ENCODE peak calls at places on chromosomes 3 and 15, in eight cellular contexts. One of them, this sample, is unnamed.

GRCh38 chr3:152836269-152836668 is 1.3 kb downstream of the P2RY1 start:
- DNase-seq in thoracic aorta: no peak
- DNase-seq in left ventricle myocardium inferior: no peak
- DNase-seq in tibial artery: no peak
- DNase-seq in CD4-positive, alpha-beta T cell: no peak
- DNase-seq in adrenal gland: no peak
- DNase-seq in cardiac fibroblast: no peak
- DNase-seq in neural progenitor cell: peak; percentile 7
- DNase-seq in this sample: no peak

GRCh38 chr3:63933459-63933858 is 21.3 kb upstream of the SCAANT1 start:
- DNase-seq in thoracic aorta: no peak
- DNase-seq in left ventricle myocardium inferior: no peak
- DNase-seq in tibial artery: no peak
- DNase-seq in CD4-positive, alpha-beta T cell: no peak
- DNase-seq in adrenal gland: no peak
- DNase-seq in cardiac fibroblast: no peak
- DNase-seq in neural progenitor cell: no peak
- DNase-seq in this sample: no peak

GRCh38 chr3:60652829-60653228 is 598.4 kb downstream of the FHIT start:
- DNase-seq in thoracic aorta: no peak
- DNase-seq in left ventricle myocardium inferior: no peak
- DNase-seq in tibial artery: no peak
- DNase-seq in CD4-positive, alpha-beta T cell: no peak
- DNase-seq in adrenal gland: no peak
- DNase-seq in cardiac fibroblast: no peak
- DNase-seq in neural progenitor cell: no peak
- DNase-seq in this sample: no peak

GRCh38 chr3:149363053-149363452 is 14.4 kb downstream of the TM4SF1 start:
- DNase-seq in thoracic aorta: no peak
- DNase-seq in left ventricle myocardium inferior: no peak
- DNase-seq in tibial artery: no peak
- DNase-seq in CD4-positive, alpha-beta T cell: no peak
- DNase-seq in adrenal gland: no peak
- DNase-seq in cardiac fibroblast: no peak
- DNase-seq in neural progenitor cell: no peak
- DNase-seq in this sample: no peak

GRCh38 chr15:57610130-57610529 is 18.4 kb downstream of the MYZAP start:
- DNase-seq in thoracic aorta: no peak
- DNase-seq in left ventricle myocardium inferior: peak; percentile 73
- DNase-seq in tibial artery: no peak
- DNase-seq in CD4-positive, alpha-beta T cell: no peak
- DNase-seq in adrenal gland: peak; percentile 85
- DNase-seq in cardiac fibroblast: peak; percentile 31
- DNase-seq in neural progenitor cell: no peak
- DNase-seq in this sample: peak; percentile 92

GRCh38 chr3:144636833-144637232 is 665.2 kb downstream of the DIPK2A start:
- DNase-seq in thoracic aorta: no peak
- DNase-seq in left ventricle myocardium inferior: no peak
- DNase-seq in tibial artery: no peak
- DNase-seq in CD4-positive, alpha-beta T cell: no peak
- DNase-seq in adrenal gland: no peak
- DNase-seq in cardiac fibroblast: no peak
- DNase-seq in neural progenitor cell: peak; percentile 62
- DNase-seq in this sample: no peak

GRCh38 chr3:120449701-120450216 is 1.0 kb downstream of the FSTL1 start:
- DNase-seq in thoracic aorta: no peak
- DNase-seq in left ventricle myocardium inferior: no peak
- DNase-seq in tibial artery: no peak
- DNase-seq in CD4-positive, alpha-beta T cell: no peak
- DNase-seq in adrenal gland: no peak
- DNase-seq in cardiac fibroblast: peak; percentile 68
- DNase-seq in neural progenitor cell: peak; percentile 24
- DNase-seq in this sample: peak; percentile 18

GRCh38 chr3:133837487-133838295 is 32.1 kb downstream of the SRPRB start:
- DNase-seq in thoracic aorta: no peak
- DNase-seq in left ventricle myocardium inferior: no peak
- DNase-seq in tibial artery: no peak
- DNase-seq in CD4-positive, alpha-beta T cell: no peak
- DNase-seq in adrenal gland: no peak
- DNase-seq in cardiac fibroblast: no peak
- DNase-seq in neural progenitor cell: no peak
- DNase-seq in this sample: no peak

GRCh38 chr3:111936191-111936841 is 42.5 kb upstream of the ABHD10 start:
- DNase-seq in thoracic aorta: no peak
- DNase-seq in left ventricle myocardium inferior: no peak
- DNase-seq in tibial artery: no peak
- DNase-seq in CD4-positive, alpha-beta T cell: no peak
- DNase-seq in adrenal gland: no peak
- DNase-seq in cardiac fibroblast: peak; percentile 66
- DNase-seq in neural progenitor cell: no peak
- DNase-seq in this sample: no peak

GRCh38 chr3:67290424-67290823 is 292.3 kb downstream of the KBTBD8 start:
- DNase-seq in thoracic aorta: no peak
- DNase-seq in left ventricle myocardium inferior: no peak
- DNase-seq in tibial artery: no peak
- DNase-seq in CD4-positive, alpha-beta T cell: no peak
- DNase-seq in adrenal gland: no peak
- DNase-seq in cardiac fibroblast: no peak
- DNase-seq in neural progenitor cell: no peak
- DNase-seq in this sample: no peak

GRCh38 chr3:37974121-37974927 is 16.3 kb upstream of the VILL start:
- DNase-seq in thoracic aorta: no peak
- DNase-seq in left ventricle myocardium inferior: peak; percentile 46
- DNase-seq in tibial artery: peak; percentile 66
- DNase-seq in CD4-positive, alpha-beta T cell: peak; percentile 57
- DNase-seq in adrenal gland: peak; percentile 65
- DNase-seq in cardiac fibroblast: peak; percentile 77
- DNase-seq in neural progenitor cell: peak; percentile 84
- DNase-seq in this sample: no peak

GRCh38 chr3:159616234-159616825 is 372.3 kb upstream of the IL12A start:
- DNase-seq in thoracic aorta: no peak
- DNase-seq in left ventricle myocardium inferior: peak; percentile 31
- DNase-seq in tibial artery: no peak
- DNase-seq in CD4-positive, alpha-beta T cell: no peak
- DNase-seq in adrenal gland: peak; percentile 18
- DNase-seq in cardiac fibroblast: peak; percentile 64
- DNase-seq in neural progenitor cell: peak; percentile 40
- DNase-seq in this sample: no peak

GRCh38 chr3:183061431-183062172 is 37.7 kb downstream of the MCCC1 start:
- DNase-seq in thoracic aorta: no peak
- DNase-seq in left ventricle myocardium inferior: no peak
- DNase-seq in tibial artery: no peak
- DNase-seq in CD4-positive, alpha-beta T cell: no peak
- DNase-seq in adrenal gland: no peak
- DNase-seq in cardiac fibroblast: peak; percentile 8
- DNase-seq in neural progenitor cell: no peak
- DNase-seq in this sample: no peak

GRCh38 chr3:189337672-189338071 is 165.9 kb downstream of the TPRG1 start:
- DNase-seq in thoracic aorta: no peak
- DNase-seq in left ventricle myocardium inferior: no peak
- DNase-seq in tibial artery: no peak
- DNase-seq in CD4-positive, alpha-beta T cell: no peak
- DNase-seq in adrenal gland: no peak
- DNase-seq in cardiac fibroblast: no peak
- DNase-seq in neural progenitor cell: no peak
- DNase-seq in this sample: no peak
- TF ChIP-seq CTCF in thoracic aorta: no peak
- TF ChIP-seq CTCF in left ventricle myocardium inferior: no peak
- TF ChIP-seq CTCF in tibial artery: no peak
- TF ChIP-seq CTCF in CD4-positive, alpha-beta T cell: no peak
- TF ChIP-seq CTCF in adrenal gland: no peak
- TF ChIP-seq CTCF in cardiac fibroblast: no peak
- TF ChIP-seq CTCF in neural progenitor cell: no peak
- TF ChIP-seq CTCF in this sample: no peak

GRCh38 chr15:76032046-76032445 is 19.8 kb upstream of the NRG4 start:
- DNase-seq in thoracic aorta: no peak
- DNase-seq in left ventricle myocardium inferior: no peak
- DNase-seq in tibial artery: no peak
- DNase-seq in CD4-positive, alpha-beta T cell: no peak
- DNase-seq in adrenal gland: no peak
- DNase-seq in cardiac fibroblast: no peak
- DNase-seq in neural progenitor cell: no peak
- DNase-seq in this sample: no peak

GRCh38 chr15:76033438-76033837 is 21.2 kb upstream of the NRG4 start:
- DNase-seq in thoracic aorta: no peak
- DNase-seq in left ventricle myocardium inferior: no peak
- DNase-seq in tibial artery: no peak
- DNase-seq in CD4-positive, alpha-beta T cell: no peak
- DNase-seq in adrenal gland: no peak
- DNase-seq in cardiac fibroblast: no peak
- DNase-seq in neural progenitor cell: no peak
- DNase-seq in this sample: no peak

GRCh38 chr15:76038512-76038911 is 21.3 kb upstream of the TMEM266 start:
- DNase-seq in thoracic aorta: no peak
- DNase-seq in left ventricle myocardium inferior: no peak
- DNase-seq in tibial artery: no peak
- DNase-seq in CD4-positive, alpha-beta T cell: no peak
- DNase-seq in adrenal gland: no peak
- DNase-seq in cardiac fibroblast: no peak
- DNase-seq in neural progenitor cell: no peak
- DNase-seq in this sample: no peak

GRCh38 chr15:76034111-76034510 is 21.9 kb upstream of the NRG4 start:
- DNase-seq in thoracic aorta: no peak
- DNase-seq in left ventricle myocardium inferior: no peak
- DNase-seq in tibial artery: no peak
- DNase-seq in CD4-positive, alpha-beta T cell: no peak
- DNase-seq in adrenal gland: no peak
- DNase-seq in cardiac fibroblast: no peak
- DNase-seq in neural progenitor cell: no peak
- DNase-seq in this sample: no peak

GRCh38 chr15:76035593-76035992 is 23.4 kb upstream of the NRG4 start:
- DNase-seq in thoracic aorta: no peak
- DNase-seq in left ventricle myocardium inferior: no peak
- DNase-seq in tibial artery: no peak
- DNase-seq in CD4-positive, alpha-beta T cell: no peak
- DNase-seq in adrenal gland: no peak
- DNase-seq in cardiac fibroblast: no peak
- DNase-seq in neural progenitor cell: peak; percentile 18
- DNase-seq in this sample: no peak
- TF ChIP-seq CTCF in thoracic aorta: no peak
- TF ChIP-seq CTCF in left ventricle myocardium inferior: no peak
- TF ChIP-seq CTCF in tibial artery: no peak
- TF ChIP-seq CTCF in CD4-positive, alpha-beta T cell: no peak
- TF ChIP-seq CTCF in adrenal gland: no peak
- TF ChIP-seq CTCF in cardiac fibroblast: no peak
- TF ChIP-seq CTCF in neural progenitor cell: peak; percentile 28
- TF ChIP-seq CTCF in this sample: no peak

GRCh38 chr3:71541313-71541712 is 42.2 kb downstream of the FOXP1 start:
- DNase-seq in thoracic aorta: no peak
- DNase-seq in left ventricle myocardium inferior: no peak
- DNase-seq in tibial artery: no peak
- DNase-seq in CD4-positive, alpha-beta T cell: no peak
- DNase-seq in adrenal gland: no peak
- DNase-seq in cardiac fibroblast: no peak
- DNase-seq in neural progenitor cell: no peak
- DNase-seq in this sample: no peak

GRCh38 chr3:71536376-71536965 is 47.1 kb downstream of the FOXP1 start:
- DNase-seq in thoracic aorta: no peak
- DNase-seq in left ventricle myocardium inferior: no peak
- DNase-seq in tibial artery: no peak
- DNase-seq in CD4-positive, alpha-beta T cell: no peak
- DNase-seq in adrenal gland: no peak
- DNase-seq in cardiac fibroblast: peak; percentile 83
- DNase-seq in neural progenitor cell: no peak
- DNase-seq in this sample: no peak

GRCh38 chr3:71532639-71533395 is 50.7 kb downstream of the FOXP1 start:
- DNase-seq in thoracic aorta: no peak
- DNase-seq in left ventricle myocardium inferior: peak; percentile 25
- DNase-seq in tibial artery: peak; percentile 53
- DNase-seq in CD4-positive, alpha-beta T cell: no peak
- DNase-seq in adrenal gland: no peak
- DNase-seq in cardiac fibroblast: no peak
- DNase-seq in neural progenitor cell: no peak
- DNase-seq in this sample: no peak

GRCh38 chr3:71533588-71533987 is 49.9 kb downstream of the FOXP1 start:
- DNase-seq in thoracic aorta: no peak
- DNase-seq in left ventricle myocardium inferior: no peak
- DNase-seq in tibial artery: no peak
- DNase-seq in CD4-positive, alpha-beta T cell: no peak
- DNase-seq in adrenal gland: no peak
- DNase-seq in cardiac fibroblast: no peak
- DNase-seq in neural progenitor cell: no peak
- DNase-seq in this sample: no peak

DNA sequence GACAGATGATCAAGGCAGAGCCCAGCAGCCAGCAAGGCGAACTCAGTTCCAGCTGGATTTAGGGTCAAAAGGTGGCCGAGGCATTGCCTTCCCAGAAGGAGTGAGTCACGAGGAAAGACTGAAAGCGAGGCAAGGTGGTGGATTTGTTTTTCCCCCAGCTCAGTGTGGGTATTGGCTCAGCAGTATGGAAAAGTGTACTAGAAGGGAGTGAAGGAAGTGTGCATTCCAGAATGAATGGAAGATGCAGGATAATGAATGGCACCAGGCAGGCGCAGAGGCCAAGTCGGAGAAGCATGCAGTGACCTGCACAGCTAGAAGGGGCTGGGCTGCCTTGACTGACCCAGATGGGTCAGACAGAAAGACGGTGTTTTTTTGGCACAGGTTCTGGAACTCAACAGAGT is 46.3 kb downstream of the FOXP1 start:
- DNase-seq in thoracic aorta: peak; percentile 42
- DNase-seq in left ventricle myocardium inferior: no peak
- DNase-seq in tibial artery: peak; percentile 51
- DNase-seq in CD4-positive, alpha-beta T cell: no peak
- DNase-seq in adrenal gland: peak; percentile 44
- DNase-seq in cardiac fibroblast: peak; percentile 94
- DNase-seq in neural progenitor cell: no peak
- DNase-seq in this sample: no peak
- TF ChIP-seq CTCF in thoracic aorta: no peak
- TF ChIP-seq CTCF in left ventricle myocardium inferior: no peak
- TF ChIP-seq CTCF in tibial artery: no peak
- TF ChIP-seq CTCF in CD4-positive, alpha-beta T cell: no peak
- TF ChIP-seq CTCF in adrenal gland: no peak
- TF ChIP-seq CTCF in cardiac fibroblast: no peak
- TF ChIP-seq CTCF in neural progenitor cell: no peak
- TF ChIP-seq CTCF in this sample: no peak

DNA sequence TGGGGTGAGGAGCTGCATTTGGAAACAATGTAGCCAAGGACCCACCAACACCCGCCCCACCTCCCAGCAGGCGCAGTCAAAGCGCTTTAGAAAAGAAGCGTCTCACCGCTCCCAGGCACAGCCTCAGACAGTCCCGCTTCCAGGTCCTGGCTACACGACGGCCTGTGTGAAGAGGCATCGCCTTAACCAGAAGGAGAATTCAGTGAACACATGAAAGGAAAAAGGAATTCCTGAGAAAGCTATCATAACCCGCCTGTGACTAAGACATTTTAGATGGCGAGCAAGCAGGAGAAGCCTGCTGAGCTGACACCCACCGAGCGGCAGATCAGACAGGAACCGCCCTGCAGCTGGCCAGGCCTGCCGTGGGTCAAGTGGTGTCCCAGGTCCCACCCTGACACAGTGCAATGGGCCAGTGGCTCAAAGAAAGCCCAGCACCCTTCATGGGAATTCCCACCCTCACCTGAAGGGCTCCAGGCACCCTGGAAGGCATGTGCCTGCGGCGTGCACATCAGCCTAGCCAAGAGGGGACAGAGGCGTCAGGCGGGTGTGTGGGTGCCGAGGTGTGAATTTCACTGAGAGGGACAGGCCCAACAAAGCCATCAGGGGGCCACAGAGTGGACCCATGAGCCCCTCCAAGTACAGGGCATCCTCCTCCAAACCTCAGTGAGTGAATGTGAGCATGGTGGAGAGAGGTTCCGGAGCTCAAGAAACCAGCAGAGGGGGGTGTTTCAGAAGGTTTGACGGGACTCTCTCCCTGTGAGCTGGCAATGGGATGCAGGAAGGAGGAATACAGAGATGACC is 144.8 kb downstream of the NSMCE3 start:
- DNase-seq in thoracic aorta: no peak
- DNase-seq in left ventricle myocardium inferior: peak; percentile 0
- DNase-seq in tibial artery: no peak
- DNase-seq in CD4-positive, alpha-beta T cell: no peak
- DNase-seq in adrenal gland: no peak
- DNase-seq in cardiac fibroblast: no peak
- DNase-seq in neural progenitor cell: peak; percentile 42
- DNase-seq in this sample: no peak
- TF ChIP-seq CTCF in thoracic aorta: no peak
- TF ChIP-seq CTCF in left ventricle myocardium inferior: no peak
- TF ChIP-seq CTCF in tibial artery: no peak
- TF ChIP-seq CTCF in CD4-positive, alpha-beta T cell: no peak
- TF ChIP-seq CTCF in adrenal gland: no peak
- TF ChIP-seq CTCF in cardiac fibroblast: no peak
- TF ChIP-seq CTCF in neural progenitor cell: peak; percentile 33
- TF ChIP-seq CTCF in this sample: no peak

This sample was measured in vagina.